ENCODE peak calls at places on chromosomes 16 and 17, in seven cellular contexts. One of them, this sample, is unnamed.
A peak's percentile ranks its signal among the peaks of the same experiment; 100 is the strongest.

GRCh38 chr16:87229230-87230192 is 87.7 kb downstream of the C16orf95 start:
- DNase-seq in lower lobe of right lung: no peak
- DNase-seq in activated B cell treated with CpG ODN at 0.5 μM for 24 hours: no peak
- DNase-seq in B cell: no peak
- DNase-seq in GM13976: no peak
- DNase-seq in neural crest cell: no peak
- DNase-seq in GM06990: no peak
- DNase-seq in this sample: no peak

GRCh38 chr17:77734371-77735050 is 224.0 kb upstream of the TNRC6C start:
- DNase-seq in lower lobe of right lung: peak; percentile 70
- DNase-seq in activated B cell treated with CpG ODN at 0.5 μM for 24 hours: peak; percentile 8
- DNase-seq in B cell: no peak
- DNase-seq in GM13976: no peak
- DNase-seq in neural crest cell: no peak
- DNase-seq in GM06990: no peak
- DNase-seq in this sample: no peak

GRCh38 chr17:42554250-42555121 is 1.8 kb downstream of the HSD17B1 start:
- DNase-seq in lower lobe of right lung: peak; percentile 89
- DNase-seq in activated B cell treated with CpG ODN at 0.5 μM for 24 hours: peak; percentile 88
- DNase-seq in B cell: peak; percentile 96
- DNase-seq in GM13976: peak; percentile 94
- DNase-seq in neural crest cell: peak; percentile 81
- DNase-seq in GM06990: peak; percentile 91
- DNase-seq in this sample: peak; percentile 68

GRCh38 chr16:31505483-31505882 is 2.7 kb downstream of the RUSF1 start:
- DNase-seq in lower lobe of right lung: no peak
- DNase-seq in activated B cell treated with CpG ODN at 0.5 μM for 24 hours: no peak
- DNase-seq in B cell: no peak
- DNase-seq in GM13976: no peak
- DNase-seq in neural crest cell: no peak
- DNase-seq in GM06990: peak; percentile 53
- DNase-seq in this sample: no peak

GRCh38 chr17:34990921-34991365 is 10.6 kb downstream of the LIG3 start:
- DNase-seq in lower lobe of right lung: no peak
- DNase-seq in activated B cell treated with CpG ODN at 0.5 μM for 24 hours: no peak
- DNase-seq in B cell: no peak
- DNase-seq in GM13976: peak; percentile 43
- DNase-seq in neural crest cell: no peak
- DNase-seq in GM06990: no peak
- DNase-seq in this sample: no peak

GRCh38 chr16:80569440-80570105 is 28.8 kb downstream of the DYNLRB2 start:
- DNase-seq in lower lobe of right lung: no peak
- DNase-seq in activated B cell treated with CpG ODN at 0.5 μM for 24 hours: no peak
- DNase-seq in B cell: no peak
- DNase-seq in GM13976: peak; percentile 76
- DNase-seq in neural crest cell: no peak
- DNase-seq in GM06990: peak; percentile 62
- DNase-seq in this sample: no peak

GRCh38 chr16:81148277-81148676 is 52.1 kb upstream of the GCSH start:
- DNase-seq in lower lobe of right lung: no peak
- DNase-seq in activated B cell treated with CpG ODN at 0.5 μM for 24 hours: no peak
- DNase-seq in B cell: no peak
- DNase-seq in GM13976: no peak
- DNase-seq in neural crest cell: no peak
- DNase-seq in GM06990: no peak
- DNase-seq in this sample: no peak

GRCh38 chr16:27273330-27273669 is 4.7 kb upstream of the NSMCE1 start:
- DNase-seq in lower lobe of right lung: no peak
- DNase-seq in activated B cell treated with CpG ODN at 0.5 μM for 24 hours: no peak
- DNase-seq in B cell: no peak
- DNase-seq in GM13976: no peak
- DNase-seq in neural crest cell: no peak
- DNase-seq in GM06990: no peak
- DNase-seq in this sample: no peak

GRCh38 chr17:27609606-27610303 is 21.2 kb upstream of the LGALS9 start:
- DNase-seq in lower lobe of right lung: no peak
- DNase-seq in activated B cell treated with CpG ODN at 0.5 μM for 24 hours: no peak
- DNase-seq in B cell: no peak
- DNase-seq in GM13976: peak; percentile 57
- DNase-seq in neural crest cell: no peak
- DNase-seq in GM06990: no peak
- DNase-seq in this sample: no peak

DNA sequence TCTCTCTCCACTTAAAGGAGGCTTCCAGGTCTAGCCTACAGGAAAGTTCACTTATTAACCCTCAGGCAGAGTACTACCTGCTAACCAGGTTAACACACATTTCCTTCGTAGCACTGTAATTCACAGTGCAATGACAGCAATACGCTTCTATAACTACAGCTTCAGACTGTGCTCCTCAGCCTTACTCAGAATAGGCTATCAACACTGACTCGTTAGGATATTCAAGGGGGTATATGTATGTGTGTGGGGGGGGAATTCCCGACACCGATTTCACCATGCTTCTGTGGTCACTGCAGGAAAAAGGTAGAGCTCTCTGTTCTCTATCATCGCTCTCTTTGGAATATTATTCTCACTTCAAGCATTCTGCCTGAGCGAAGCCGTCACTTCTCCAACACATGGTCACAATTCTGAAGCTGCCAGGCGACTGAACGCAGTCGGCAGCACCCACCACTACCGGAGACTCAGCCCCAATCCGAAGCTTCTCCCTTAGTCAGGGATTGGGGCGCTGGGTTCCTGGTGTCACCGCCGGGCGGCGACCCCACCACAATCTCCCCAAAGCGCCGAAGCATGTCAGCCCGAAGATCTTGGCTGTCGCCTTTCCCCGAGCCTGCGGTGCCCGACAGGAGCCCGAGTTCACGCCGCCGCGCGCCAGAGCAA is 599 bp downstream of the GGA3 start:
- DNase-seq in lower lobe of right lung: no peak
- DNase-seq in activated B cell treated with CpG ODN at 0.5 μM for 24 hours: no peak
- DNase-seq in B cell: no peak
- DNase-seq in GM13976: no peak
- DNase-seq in neural crest cell: no peak
- DNase-seq in GM06990: no peak
- DNase-seq in this sample: no peak
- TF ChIP-seq CTCF in lower lobe of right lung: no peak
- TF ChIP-seq CTCF in activated B cell treated with CpG ODN at 0.5 μM for 24 hours: no peak
- TF ChIP-seq CTCF in B cell: no peak
- TF ChIP-seq CTCF in GM13976: no peak
- TF ChIP-seq CTCF in neural crest cell: peak; percentile 30
- TF ChIP-seq CTCF in GM06990: peak; percentile 27
- TF ChIP-seq CTCF in this sample: no peak

GRCh38 chr17:30521766-30522165 is 44.6 kb downstream of the GOSR1 start:
- DNase-seq in lower lobe of right lung: no peak
- DNase-seq in activated B cell treated with CpG ODN at 0.5 μM for 24 hours: no peak
- DNase-seq in B cell: no peak
- DNase-seq in GM13976: no peak
- DNase-seq in neural crest cell: no peak
- DNase-seq in GM06990: no peak
- DNase-seq in this sample: no peak
- TF ChIP-seq CTCF in lower lobe of right lung: no peak
- TF ChIP-seq CTCF in activated B cell treated with CpG ODN at 0.5 μM for 24 hours: no peak
- TF ChIP-seq CTCF in B cell: no peak
- TF ChIP-seq CTCF in GM13976: no peak
- TF ChIP-seq CTCF in neural crest cell: no peak
- TF ChIP-seq CTCF in GM06990: no peak
- TF ChIP-seq CTCF in this sample: no peak

GRCh38 chr16:1707193-1707790 is 1.3 kb downstream of the MAPK8IP3 start:
- DNase-seq in lower lobe of right lung: no peak
- DNase-seq in activated B cell treated with CpG ODN at 0.5 μM for 24 hours: no peak
- DNase-seq in B cell: no peak
- DNase-seq in GM13976: peak; percentile 48
- DNase-seq in neural crest cell: no peak
- DNase-seq in GM06990: no peak
- DNase-seq in this sample: no peak
- TF ChIP-seq CTCF in lower lobe of right lung: no peak
- TF ChIP-seq CTCF in activated B cell treated with CpG ODN at 0.5 μM for 24 hours: no peak
- TF ChIP-seq CTCF in B cell: no peak
- TF ChIP-seq CTCF in GM13976: no peak
- TF ChIP-seq CTCF in neural crest cell: no peak
- TF ChIP-seq CTCF in GM06990: no peak
- TF ChIP-seq CTCF in this sample: no peak

DNA sequence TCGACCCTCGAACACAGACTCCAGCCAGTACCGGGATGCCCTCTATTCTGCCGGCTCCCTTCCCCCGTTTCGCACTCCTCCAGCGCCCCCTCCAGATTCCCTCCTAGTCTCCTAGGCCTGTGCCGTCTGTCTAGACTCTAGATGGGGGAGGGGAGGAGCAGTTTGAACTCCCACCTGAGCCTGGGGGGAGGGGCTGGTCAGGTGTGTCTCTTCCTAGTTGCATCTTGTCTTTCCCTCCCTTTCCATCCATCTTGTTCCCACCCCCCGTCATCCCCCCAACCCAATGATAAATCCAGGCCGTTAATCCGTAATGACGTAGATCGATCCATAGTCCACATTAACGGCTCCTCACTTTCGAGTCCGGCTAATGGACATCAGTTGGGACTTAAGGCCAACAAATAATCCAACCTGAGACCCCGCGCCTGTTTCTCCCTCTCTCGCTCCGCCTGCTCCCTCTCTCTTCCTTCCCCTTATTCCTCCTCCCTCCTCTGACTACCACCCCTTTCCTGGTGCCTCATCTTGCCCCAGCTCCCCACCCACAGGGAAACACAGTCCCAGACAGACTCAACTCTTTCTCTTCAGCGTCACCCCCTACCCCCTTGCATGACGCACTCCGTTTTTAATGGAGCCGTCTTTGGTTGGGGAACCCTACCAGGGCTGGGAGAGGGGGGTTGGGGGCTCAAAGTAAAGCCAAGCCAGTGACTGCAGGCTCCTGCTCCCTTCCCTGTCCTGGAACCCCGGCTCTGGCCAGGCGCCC is 3.3 kb upstream of the HOXB5 start:
- DNase-seq in lower lobe of right lung: no peak
- DNase-seq in activated B cell treated with CpG ODN at 0.5 μM for 24 hours: no peak
- DNase-seq in B cell: no peak
- DNase-seq in GM13976: no peak
- DNase-seq in neural crest cell: no peak
- DNase-seq in GM06990: no peak
- DNase-seq in this sample: no peak
- TF ChIP-seq CTCF in lower lobe of right lung: no peak
- TF ChIP-seq CTCF in activated B cell treated with CpG ODN at 0.5 μM for 24 hours: no peak
- TF ChIP-seq CTCF in B cell: no peak
- TF ChIP-seq CTCF in GM13976: no peak
- TF ChIP-seq CTCF in neural crest cell: no peak
- TF ChIP-seq CTCF in GM06990: no peak
- TF ChIP-seq CTCF in this sample: no peak

GRCh38 chr17:68540981-68541380 is 28.8 kb downstream of the PRKAR1A start:
- DNase-seq in lower lobe of right lung: no peak
- DNase-seq in activated B cell treated with CpG ODN at 0.5 μM for 24 hours: no peak
- DNase-seq in B cell: no peak
- DNase-seq in GM13976: no peak
- DNase-seq in neural crest cell: no peak
- DNase-seq in GM06990: no peak
- DNase-seq in this sample: no peak

GRCh38 chr17:68542698-68543463 is 30.7 kb downstream of the PRKAR1A start:
- DNase-seq in lower lobe of right lung: no peak
- DNase-seq in activated B cell treated with CpG ODN at 0.5 μM for 24 hours: no peak
- DNase-seq in B cell: no peak
- DNase-seq in GM13976: no peak
- DNase-seq in neural crest cell: no peak
- DNase-seq in GM06990: no peak
- DNase-seq in this sample: no peak

GRCh38 chr17:68541816-68542215 is 29.6 kb downstream of the PRKAR1A start:
- DNase-seq in lower lobe of right lung: no peak
- DNase-seq in activated B cell treated with CpG ODN at 0.5 μM for 24 hours: no peak
- DNase-seq in B cell: no peak
- DNase-seq in GM13976: no peak
- DNase-seq in neural crest cell: no peak
- DNase-seq in GM06990: no peak
- DNase-seq in this sample: no peak

GRCh38 chr17:68535903-68536302 is 23.7 kb downstream of the PRKAR1A start:
- DNase-seq in lower lobe of right lung: no peak
- DNase-seq in activated B cell treated with CpG ODN at 0.5 μM for 24 hours: no peak
- DNase-seq in B cell: no peak
- DNase-seq in GM13976: no peak
- DNase-seq in neural crest cell: no peak
- DNase-seq in GM06990: no peak
- DNase-seq in this sample: no peak

DNA sequence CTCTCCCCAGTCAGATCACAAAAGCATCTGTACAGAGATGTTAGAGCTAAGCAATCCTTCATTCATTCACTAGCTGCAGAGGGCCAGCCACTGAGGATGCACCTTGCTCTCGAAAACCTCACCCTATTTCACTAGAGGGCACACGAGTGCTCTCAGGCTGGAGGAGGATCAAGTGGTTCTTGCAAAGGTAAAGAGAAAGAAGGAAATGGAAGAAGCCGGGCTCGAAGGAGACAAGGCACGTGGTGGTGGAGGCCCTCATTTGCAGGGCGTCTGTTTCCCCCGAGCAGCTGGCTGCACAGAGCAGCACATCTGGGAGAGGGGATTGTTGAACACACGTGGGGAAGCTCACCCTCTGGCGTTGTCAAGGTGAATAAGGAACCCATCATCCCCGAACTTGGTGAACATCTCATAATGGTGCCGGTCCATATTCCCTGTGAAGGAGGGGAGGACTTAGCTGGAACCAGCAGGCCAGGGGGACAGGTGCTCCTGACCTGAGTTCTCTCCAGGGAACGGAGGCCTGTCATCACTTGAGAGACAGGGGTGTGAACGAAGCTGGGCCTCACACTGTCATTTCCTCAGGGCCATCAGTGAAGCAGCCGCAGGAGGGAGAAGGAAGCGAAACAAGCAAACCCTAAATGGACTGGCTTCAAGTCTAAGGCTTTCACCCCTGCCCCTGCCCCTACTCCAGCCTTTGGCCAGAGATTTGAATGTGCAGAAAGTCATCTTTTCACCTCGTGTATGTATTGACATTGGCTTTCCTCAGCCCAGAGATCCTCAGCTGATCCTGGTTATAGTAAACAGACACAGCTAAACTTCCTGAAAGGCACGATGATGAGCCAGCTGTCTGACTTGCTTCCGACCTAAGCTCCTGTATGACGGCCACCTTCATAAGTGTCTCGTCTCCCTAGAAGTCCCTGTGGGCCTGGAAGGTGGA is 27.6 kb downstream of the PRKAR1A start:
- DNase-seq in lower lobe of right lung: peak; percentile 61
- DNase-seq in activated B cell treated with CpG ODN at 0.5 μM for 24 hours: no peak
- DNase-seq in B cell: no peak
- DNase-seq in GM13976: no peak
- DNase-seq in neural crest cell: no peak
- DNase-seq in GM06990: peak; percentile 15
- DNase-seq in this sample: no peak
- TF ChIP-seq CTCF in lower lobe of right lung: no peak
- TF ChIP-seq CTCF in activated B cell treated with CpG ODN at 0.5 μM for 24 hours: no peak
- TF ChIP-seq CTCF in B cell: peak; percentile 29
- TF ChIP-seq CTCF in GM13976: peak; percentile 33
- TF ChIP-seq CTCF in neural crest cell: no peak
- TF ChIP-seq CTCF in GM06990: peak; percentile 42
- TF ChIP-seq CTCF in this sample: peak; percentile 55

This sample was measured in CD14-positive monocyte.